ENCODE peak calls at places on chromosomes 5 and 9, in six cellular contexts. P is cardiac fibroblast, Y is left lung, G is MM.1S, S is brain microvascular endothelial cell, F is lower lobe of right lung. Z is an unnamed sample.

GRCh38 chr9:87226896-87227295 is 270.8 kb upstream of the DAPK1 start:
- DNase-seq in P (peak), Y (no peak), G (no peak), S (no peak), F (no peak), Z (no peak)

GRCh38 chr9:137385061-137385655 is 37.8 kb downstream of the EXD3 start:
- DNase-seq in P (no peak), Y (no peak), G (no peak), S (no peak), F (no peak), Z (no peak)

GRCh38 chr5:172717481-172718195 is 53.4 kb downstream of the DUSP1 start:
- DNase-seq in P (no peak), Y (no peak), G (no peak), S (no peak), F (no peak), Z (no peak)

GRCh38 chr9:136532799-136533774 is 12.8 kb downstream of the NOTCH1 start:
- DNase-seq in P (no peak), Y (peak), G (no peak), S (no peak), F (no peak), Z (peak)

GRCh38 chr5:72064801-72065570 is 42.3 kb upstream of the MAP1B start:
- DNase-seq in P (no peak), Y (no peak), G (no peak), S (no peak), F (no peak), Z (no peak)

GRCh38 chr9:118954822-118955221 is 414.4 kb downstream of the BRINP1 start:
- DNase-seq in P (no peak), Y (no peak), G (no peak), S (no peak), F (no peak), Z (no peak)

GRCh38 chr5:138676556-138677193 is 76.5 kb upstream of the CTNNA1 start:
- DNase-seq in P (no peak), Y (no peak), G (no peak), S (no peak), F (no peak), Z (no peak)

GRCh38 chr9:122463828-122464632 is 13.7 kb downstream of the OR1J1 start:
- DNase-seq in P (peak), Y (no peak), G (peak), S (no peak), F (no peak), Z (no peak)

GRCh38 chr9:133342083-133342406 is 5.9 kb downstream of the MED22 start:
- DNase-seq in P (no peak), Y (peak), G (no peak), S (no peak), F (no peak), Z (no peak)

GRCh38 chr9:133344071-133344470 is 3.9 kb downstream of the MED22 start:
- DNase-seq in P (no peak), Y (peak), G (no peak), S (no peak), F (peak), Z (no peak)

GRCh38 chr9:133340916-133341315 is 4.9 kb upstream of the SURF6 start:
- DNase-seq in P (no peak), Y (peak), G (no peak), S (no peak), F (no peak), Z (no peak)

GRCh38 chr9:133341369-133342082 is 5.5 kb upstream of the SURF6 start:
- DNase-seq in P (no peak), Y (peak), G (no peak), S (no peak), F (peak), Z (no peak)

DNA sequence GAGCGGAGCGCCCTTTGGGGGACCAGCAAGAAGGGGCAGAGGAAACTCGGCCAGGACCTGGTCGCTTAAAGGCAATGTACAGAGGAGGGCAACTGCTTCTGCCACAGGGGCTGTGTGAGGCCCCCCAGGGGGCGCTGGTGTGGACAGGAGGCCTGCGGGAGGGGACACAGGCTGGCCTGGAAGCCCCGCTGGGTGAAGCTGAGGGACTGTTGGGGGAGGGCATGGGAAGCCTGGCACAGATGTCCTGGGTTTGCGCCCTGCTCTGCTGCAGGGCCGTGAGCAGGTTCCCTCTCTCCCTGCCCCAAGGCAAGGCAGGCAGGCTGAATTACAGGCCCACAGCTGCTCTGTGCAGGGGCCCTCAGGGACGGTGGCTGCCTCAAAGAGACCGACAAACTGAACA is 5.4 kb downstream of the MED22 start:
- DNase-seq in P (no peak), Y (peak), G (no peak), S (no peak), F (peak), Z (no peak)
- TF ChIP-seq CTCF in P (peak), Y (no peak), G (peak), S (peak), F (no peak), Z (peak)

DNA sequence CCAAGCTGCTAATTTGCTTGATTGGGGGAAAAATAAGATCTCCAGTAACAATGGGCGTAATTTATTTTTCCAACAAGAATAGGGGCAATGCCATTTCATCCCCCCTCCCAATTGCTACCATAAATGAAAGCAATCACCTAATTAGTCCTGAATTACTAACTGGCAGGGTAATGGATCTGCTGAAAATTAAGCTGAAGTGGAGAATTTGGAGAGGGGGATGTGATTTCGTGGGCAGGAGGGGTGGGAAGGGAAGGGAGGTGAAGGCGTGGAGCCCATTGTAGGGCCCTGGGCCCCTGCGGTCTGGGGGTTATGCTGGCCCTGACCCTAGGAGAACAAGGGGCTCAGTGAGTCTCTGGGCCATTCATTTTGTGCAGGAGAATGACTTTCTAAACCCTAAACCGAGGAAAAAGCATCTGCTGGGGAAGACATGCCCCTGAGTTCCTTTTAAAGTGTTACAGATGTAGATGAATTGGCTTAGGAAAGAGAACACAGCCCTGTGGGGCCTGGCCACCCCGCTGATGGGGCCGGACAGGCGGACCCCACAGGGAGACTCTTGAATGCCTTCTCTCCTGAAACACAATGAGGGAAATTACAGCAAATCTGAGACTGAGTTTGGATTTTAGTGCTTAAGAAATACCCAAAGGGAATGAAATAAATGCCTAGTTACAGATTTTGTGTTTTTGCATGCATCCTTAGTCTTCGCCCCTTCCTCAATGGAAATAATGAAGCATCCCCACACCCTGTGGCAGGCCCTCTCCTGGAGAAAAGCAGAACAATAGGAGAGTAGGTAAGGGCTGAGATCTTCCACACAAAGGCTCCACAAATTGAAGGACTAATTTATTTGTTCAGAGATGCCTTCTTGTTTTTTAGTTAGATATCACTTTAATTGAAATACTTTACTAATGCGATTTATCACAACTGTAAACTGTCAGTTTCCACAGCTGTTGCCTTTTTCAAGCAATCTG is 143.2 kb downstream of the PSAT1 start:
- DNase-seq in P (no peak), Y (peak), G (no peak), S (no peak), F (no peak), Z (no peak)
- TF ChIP-seq CTCF in P (no peak), Y (no peak), G (no peak), S (peak), F (no peak), Z (no peak)

DNA sequence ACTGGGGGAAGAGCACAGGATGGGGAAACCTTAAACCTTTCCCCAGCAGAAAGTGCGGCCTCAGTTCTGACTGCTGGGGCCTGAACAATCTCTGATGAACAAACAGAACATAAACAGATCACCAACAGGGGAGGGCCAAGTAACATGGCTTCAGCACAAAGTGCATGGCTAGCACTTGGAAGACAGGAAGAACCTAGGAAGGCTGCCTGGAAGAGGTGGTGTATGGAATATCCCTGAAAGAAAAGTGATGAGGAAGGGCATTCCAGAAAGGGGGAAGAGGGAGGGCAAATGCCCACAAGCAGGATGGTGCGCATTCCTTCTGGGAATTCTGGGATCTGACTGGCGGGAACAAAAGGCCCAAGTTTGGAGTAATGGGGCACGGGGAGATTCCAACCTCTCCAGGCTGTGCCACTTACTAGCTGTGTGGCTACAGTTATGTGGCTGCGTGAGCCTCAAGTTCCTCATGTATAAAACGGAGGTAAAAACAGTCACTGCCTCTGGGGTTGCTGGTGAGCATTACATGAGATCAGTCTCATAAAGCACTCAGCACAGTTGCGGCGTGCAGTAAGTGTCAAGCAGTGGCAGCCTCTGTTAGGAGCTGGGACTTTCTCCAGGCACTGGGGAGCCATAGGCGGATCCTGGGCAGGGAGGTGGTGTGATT is 1.6 kb downstream of the PDGFRB start:
- DNase-seq in P (peak), Y (no peak), G (no peak), S (peak), F (no peak), Z (no peak)
- TF ChIP-seq CTCF in P (peak), Y (no peak), G (no peak), S (no peak), F (no peak), Z (no peak)

DNA sequence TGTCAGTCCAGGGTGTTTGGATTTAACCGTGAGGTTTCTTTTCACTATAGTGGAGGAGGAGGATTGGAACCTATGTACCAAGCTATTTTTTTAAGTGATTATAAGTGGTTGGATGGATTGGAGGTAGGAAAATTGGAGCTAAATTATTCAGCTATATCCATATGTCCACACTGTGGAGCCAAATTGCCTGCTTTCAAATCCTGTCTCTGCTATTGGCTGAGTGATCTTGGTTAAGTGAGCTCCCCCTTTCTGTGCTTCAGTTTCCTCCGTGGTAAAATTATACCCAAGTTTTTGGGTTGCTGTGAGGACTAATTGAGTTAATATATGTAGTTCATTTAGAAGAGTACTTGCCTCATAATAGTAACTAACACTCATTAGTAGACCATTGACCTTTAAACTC is 2.5 kb downstream of the CENPP start:
- DNase-seq in P (peak), Y (no peak), G (no peak), S (peak), F (no peak), Z (peak)
- TF ChIP-seq CTCF in P (peak), Y (no peak), G (no peak), S (peak), F (no peak), Z (peak)

DNA sequence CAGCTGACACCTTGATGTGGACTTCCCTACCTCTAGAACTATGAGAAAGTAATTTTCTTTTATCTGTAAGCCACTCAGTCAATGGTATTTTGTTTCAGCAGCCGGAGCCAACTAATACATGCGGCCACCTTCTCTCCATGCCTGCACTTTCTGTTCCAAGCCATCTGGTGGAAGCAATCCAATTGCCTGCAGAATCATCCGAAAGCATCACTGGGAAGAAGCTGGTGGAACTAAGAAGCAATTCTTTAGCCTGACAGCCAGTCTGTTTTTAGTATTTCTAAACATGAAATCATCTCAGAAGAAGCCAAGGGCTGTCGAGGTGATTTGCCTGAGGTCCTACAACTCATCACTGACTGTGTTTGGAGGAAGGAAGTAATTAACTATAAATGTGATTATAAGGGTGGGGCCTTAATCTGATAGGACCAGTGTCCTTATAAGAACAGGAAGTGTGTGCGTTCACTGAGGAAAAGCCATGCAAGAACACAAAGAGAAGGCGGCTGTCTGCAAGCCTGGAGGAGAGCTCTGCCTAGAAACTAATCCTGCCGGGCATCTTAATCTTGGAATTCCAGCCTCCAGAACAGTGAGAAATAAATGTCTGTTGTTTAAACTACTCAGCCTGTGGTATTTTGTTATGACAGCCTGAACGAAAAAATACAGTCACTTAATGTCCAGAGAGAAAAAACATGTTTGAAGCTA is 49.1 kb downstream of the NXNL2 start:
- DNase-seq in P (peak), Y (no peak), G (no peak), S (peak), F (no peak), Z (no peak)
- TF ChIP-seq CTCF in P (no peak), Y (no peak), G (no peak), S (no peak), F (no peak), Z (no peak)

GRCh38 chr5:94024101-94024500 is 282.7 kb upstream of the POU5F2 start:
- DNase-seq in P (peak), Y (no peak), G (no peak), S (no peak), F (no peak), Z (no peak)

GRCh38 chr5:94024625-94025024 is 283.2 kb upstream of the POU5F2 start:
- DNase-seq in P (no peak), Y (no peak), G (no peak), S (no peak), F (no peak), Z (no peak)

GRCh38 chr5:94027145-94027544 is 285.7 kb upstream of the POU5F2 start:
- DNase-seq in P (no peak), Y (no peak), G (no peak), S (no peak), F (no peak), Z (no peak)

GRCh38 chr5:94028001-94028400 is 286.6 kb upstream of the POU5F2 start:
- DNase-seq in P (no peak), Y (no peak), G (no peak), S (no peak), F (no peak), Z (no peak)

DNA sequence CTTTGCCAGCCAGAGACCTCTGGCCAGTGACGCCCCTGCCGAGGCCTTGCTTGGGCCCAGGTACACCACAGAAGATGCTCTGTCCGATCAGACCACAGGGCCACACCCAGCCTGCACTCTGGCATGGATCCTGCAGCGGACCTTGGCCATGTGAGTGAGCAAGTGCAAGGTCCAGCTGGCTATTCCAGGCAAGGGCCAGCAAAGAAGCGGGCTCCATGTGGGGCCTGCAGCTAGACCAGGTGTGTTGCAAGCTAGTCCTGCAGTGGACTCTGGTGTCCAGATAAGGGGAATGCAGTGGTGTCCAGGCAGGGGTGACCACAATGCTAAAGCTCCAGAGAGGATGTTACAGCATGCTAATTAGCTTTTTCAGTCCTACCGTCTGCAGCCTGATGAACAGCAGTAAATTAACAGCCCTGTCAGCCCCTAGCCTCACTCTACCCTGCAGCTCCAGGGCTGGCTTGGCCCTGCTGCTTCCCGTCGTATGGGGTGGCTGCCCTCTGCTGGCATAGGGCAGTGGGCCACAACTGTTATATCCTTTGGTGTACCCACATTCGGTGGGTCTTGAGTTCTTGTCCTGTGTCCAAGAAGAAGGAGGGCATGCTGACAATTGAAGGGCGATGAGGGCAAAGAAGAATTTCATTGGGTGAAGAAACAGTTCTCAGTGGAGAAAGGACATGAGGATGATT is 284.5 kb upstream of the POU5F2 start:
- DNase-seq in P (no peak), Y (no peak), G (no peak), S (no peak), F (no peak), Z (no peak)
- TF ChIP-seq CTCF in P (no peak), Y (no peak), G (no peak), S (peak), F (no peak), Z (no peak)

GRCh38 chr9:110426052-110426709 is 88.5 kb upstream of the TXNDC8 start:
- DNase-seq in P (peak), Y (no peak), G (no peak), S (no peak), F (no peak), Z (no peak)
- TF ChIP-seq CTCF in P (no peak), Y (peak), G (peak), S (peak), F (no peak), Z (no peak)

GRCh38 chr9:78130004-78130403 is 98.4 kb upstream of the GNAQ start:
- DNase-seq in P (peak), Y (no peak), G (no peak), S (peak), F (peak), Z (no peak)
- TF ChIP-seq CTCF in P (no peak), Y (no peak), G (no peak), S (peak), F (no peak), Z (no peak)

GRCh38 chr9:18245911-18246310 is 228.0 kb upstream of the ADAMTSL1 start:
- DNase-seq in P (no peak), Y (no peak), G (no peak), S (no peak), F (no peak), Z (no peak)
- TF ChIP-seq CTCF in P (no peak), Y (no peak), G (no peak), S (peak), F (no peak), Z (no peak)

GRCh38 chr5:140117523-140117922 is 3.6 kb downstream of the PURA start:
- DNase-seq in P (no peak), Y (no peak), G (no peak), S (no peak), F (no peak), Z (no peak)

GRCh38 chr5:140114341-140115185 is 654 bp downstream of the PURA start:
- DNase-seq in P (peak), Y (peak), G (peak), S (peak), F (peak), Z (peak)

GRCh38 chr5:140115186-140115500 is 1.2 kb downstream of the PURA start:
- DNase-seq in P (no peak), Y (no peak), G (no peak), S (no peak), F (no peak), Z (no peak)

GRCh38 chr5:140116716-140117115 is 2.8 kb downstream of the PURA start:
- DNase-seq in P (no peak), Y (no peak), G (no peak), S (no peak), F (no peak), Z (no peak)

DNA sequence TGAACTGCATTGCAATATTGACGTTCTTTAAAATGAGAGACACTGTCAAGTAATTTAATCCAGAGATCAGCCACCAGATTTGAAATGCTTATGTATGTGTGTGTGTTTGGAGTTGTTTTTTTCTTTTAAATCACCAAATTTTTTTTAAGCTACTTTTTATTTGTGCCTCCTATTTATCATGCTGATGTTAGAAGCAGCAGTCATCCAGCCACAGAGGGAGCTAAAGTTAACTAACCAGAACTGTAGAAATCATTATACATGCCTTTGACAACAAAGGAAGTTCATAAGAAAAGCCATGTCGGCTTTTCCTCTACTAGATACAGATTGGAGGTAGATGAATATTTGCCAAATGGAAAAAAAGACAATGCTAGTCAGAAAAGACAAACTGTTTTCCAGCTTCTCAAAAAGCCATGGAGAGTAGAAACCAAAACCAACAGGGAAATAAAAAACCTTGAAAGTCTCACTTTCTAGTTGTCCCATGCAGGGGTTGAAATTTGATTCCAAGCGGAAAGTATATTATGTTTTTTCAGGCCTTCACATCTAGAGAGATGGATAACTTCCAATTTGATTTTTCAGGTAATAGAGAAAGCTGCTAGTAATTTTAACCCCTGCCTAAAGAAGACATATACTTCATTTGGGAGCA is 4.5 kb downstream of the PURA start:
- DNase-seq in P (peak), Y (no peak), G (no peak), S (no peak), F (no peak), Z (no peak)
- TF ChIP-seq CTCF in P (no peak), Y (no peak), G (peak), S (no peak), F (no peak), Z (no peak)

Z was measured in GM10248.